ENCODE peak calls at places on chromosomes 5 and 9, in eight cellular contexts. Q is uterus, A is sigmoid colon, F is stomach, M is adrenal gland, K is tibial nerve, W is A549, V is right lobe of liver. S is an unnamed sample.

GRCh38 chr9:127232833-127233549 is 31.6 kb upstream of the GARNL3 start:
- DNase-seq in Q (no peak), A (no peak), F (no peak), M (peak; percentile 51), K (no peak), W (no peak), V (no peak), S (no peak)

GRCh38 chr5:145260670-145261069 is 574.5 kb downstream of the PRELID2 start:
- DNase-seq in Q (no peak), A (no peak), F (no peak), M (no peak), K (no peak), W (no peak), V (no peak), S (no peak)

GRCh38 chr5:107570805-107571531 is 99.8 kb downstream of the EFNA5 start:
- DNase-seq in Q (no peak), A (no peak), F (peak; percentile 31), M (no peak), K (no peak), W (peak; percentile 41), V (no peak), S (peak; percentile 55)

GRCh38 chr9:18235181-18235908 is 238.6 kb upstream of the ADAMTSL1 start:
- DNase-seq in Q (no peak), A (no peak), F (no peak), M (no peak), K (no peak), W (no peak), V (no peak), S (no peak)

GRCh38 chr9:35726876-35727438 is 5.0 kb downstream of the TLN1 start:
- DNase-seq in Q (peak; percentile 62), A (peak; percentile 91), F (no peak), M (peak; percentile 75), K (no peak), W (peak; percentile 49), V (no peak), S (peak; percentile 49)

GRCh38 chr9:72271617-72272478 is 93.2 kb downstream of the ZFAND5 start:
- DNase-seq in Q (peak; percentile 21), A (no peak), F (peak; percentile 37), M (peak; percentile 69), K (no peak), W (peak; percentile 64), V (peak; percentile 57), S (peak; percentile 47)

GRCh38 chr5:135010502-135011354 is 23.3 kb downstream of the PITX1 start:
- DNase-seq in Q (no peak), A (no peak), F (peak; percentile 24), M (no peak), K (no peak), W (no peak), V (no peak), S (no peak)

GRCh38 chr5:56506586-56506985 is 273.5 kb upstream of the ANKRD55 start:
- DNase-seq in Q (no peak), A (no peak), F (no peak), M (no peak), K (no peak), W (peak; percentile 30), V (no peak), S (no peak)

GRCh38 chr5:78760411-78761169 is 112.0 kb upstream of the LHFPL2 start:
- DNase-seq in Q (no peak), A (no peak), F (no peak), M (no peak), K (no peak), W (peak; percentile 27), V (no peak), S (no peak)

GRCh38 chr5:61051267-61051666 is 106.3 kb downstream of the NDUFAF2 start:
- DNase-seq in Q (no peak), A (no peak), F (no peak), M (no peak), K (no peak), W (peak; percentile 17), V (no peak), S (no peak)

GRCh38 chr5:104370523-104370922 is 807.9 kb upstream of the NUDT12 start:
- DNase-seq in Q (no peak), A (no peak), F (no peak), M (no peak), K (no peak), W (no peak), V (no peak), S (no peak)

GRCh38 chr5:76166886-76167576 is 83.8 kb downstream of the SV2C start:
- DNase-seq in Q (no peak), A (no peak), F (no peak), M (no peak), K (no peak), W (no peak), V (no peak), S (no peak)

GRCh38 chr5:145908206-145908945 is 28.0 kb upstream of the SH3RF2 start:
- DNase-seq in Q (no peak), A (no peak), F (no peak), M (no peak), K (no peak), W (peak; percentile 20), V (no peak), S (no peak)

GRCh38 chr5:67089200-67089725 is 107.3 kb downstream of the CD180 start:
- DNase-seq in Q (no peak), A (no peak), F (no peak), M (no peak), K (no peak), W (no peak), V (no peak), S (no peak)

GRCh38 chr5:377326-377981 is 55.9 kb downstream of the AHRR start:
- DNase-seq in Q (peak; percentile 3), A (peak; percentile 56), F (no peak), M (peak; percentile 21), K (no peak), W (no peak), V (peak; percentile 36), S (peak; percentile 3)

GRCh38 chr5:171906171-171906570 is 100.3 kb downstream of the FBXW11 start:
- DNase-seq in Q (no peak), A (no peak), F (no peak), M (no peak), K (no peak), W (no peak), V (no peak), S (no peak)

GRCh38 chr5:77924081-77924480 is 147.9 kb upstream of the TBCA start:
- DNase-seq in Q (no peak), A (no peak), F (no peak), M (no peak), K (no peak), W (no peak), V (no peak), S (no peak)

GRCh38 chr5:27652505-27652904 is 614.1 kb upstream of the CDH9 start:
- DNase-seq in Q (no peak), A (no peak), F (no peak), M (no peak), K (no peak), W (peak; percentile 11), V (no peak), S (no peak)

GRCh38 chr9:3585616-3586015 is 59.8 kb upstream of the RFX3 start:
- DNase-seq in Q (no peak), A (no peak), F (no peak), M (no peak), K (no peak), W (no peak), V (no peak), S (no peak)

GRCh38 chr9:92960561-92961290 is 13.4 kb downstream of the FGD3 start:
- DNase-seq in Q (no peak), A (no peak), F (peak; percentile 11), M (no peak), K (no peak), W (no peak), V (no peak), S (no peak)

GRCh38 chr9:137228968-137229896 is 1.5 kb upstream of the SLC34A3 start:
- DNase-seq in Q (no peak), A (no peak), F (no peak), M (no peak), K (no peak), W (no peak), V (no peak), S (no peak)

GRCh38 chr9:137231313-137232039 is 775 bp downstream of the SLC34A3 start:
- DNase-seq in Q (no peak), A (no peak), F (no peak), M (no peak), K (no peak), W (no peak), V (no peak), S (no peak)

GRCh38 chr9:137232101-137232500 is 1.4 kb downstream of the SLC34A3 start:
- DNase-seq in Q (no peak), A (no peak), F (no peak), M (no peak), K (no peak), W (no peak), V (no peak), S (no peak)

GRCh38 chr9:137229903-137230719 is 590 bp upstream of the SLC34A3 start:
- DNase-seq in Q (no peak), A (no peak), F (no peak), M (no peak), K (no peak), W (no peak), V (no peak), S (no peak)

GRCh38 chr9:137230720-137231207 is at the start of gene SLC34A3:
- DNase-seq in Q (no peak), A (no peak), F (no peak), M (no peak), K (no peak), W (no peak), V (no peak), S (no peak)
- H3K4me1 ChIP-seq in Q (no peaks in the 10 kb centered on the region), A (peaks cover 2% of the 10 kb centered on the region), F (peaks cover 46% of the 10 kb centered on the region), M (no peaks in the 10 kb centered on the region), K (peaks cover 5% of the 10 kb centered on the region), W (peaks cover 41% of the 10 kb centered on the region), V (no peaks in the 10 kb centered on the region), S (peaks cover 27% of the 10 kb centered on the region)

GRCh38 chr9:122888480-122888879 is 16.7 kb downstream of the RC3H2 start:
- DNase-seq in Q (no peak), A (no peak), F (no peak), M (no peak), K (no peak), W (no peak), V (no peak), S (no peak)
- TF ChIP-seq POLR2A in Q (no peak), A (no peak), F (no peak), M (no peak), K (no peak), W (no peak), V (no peak), S (no peak)

DNA sequence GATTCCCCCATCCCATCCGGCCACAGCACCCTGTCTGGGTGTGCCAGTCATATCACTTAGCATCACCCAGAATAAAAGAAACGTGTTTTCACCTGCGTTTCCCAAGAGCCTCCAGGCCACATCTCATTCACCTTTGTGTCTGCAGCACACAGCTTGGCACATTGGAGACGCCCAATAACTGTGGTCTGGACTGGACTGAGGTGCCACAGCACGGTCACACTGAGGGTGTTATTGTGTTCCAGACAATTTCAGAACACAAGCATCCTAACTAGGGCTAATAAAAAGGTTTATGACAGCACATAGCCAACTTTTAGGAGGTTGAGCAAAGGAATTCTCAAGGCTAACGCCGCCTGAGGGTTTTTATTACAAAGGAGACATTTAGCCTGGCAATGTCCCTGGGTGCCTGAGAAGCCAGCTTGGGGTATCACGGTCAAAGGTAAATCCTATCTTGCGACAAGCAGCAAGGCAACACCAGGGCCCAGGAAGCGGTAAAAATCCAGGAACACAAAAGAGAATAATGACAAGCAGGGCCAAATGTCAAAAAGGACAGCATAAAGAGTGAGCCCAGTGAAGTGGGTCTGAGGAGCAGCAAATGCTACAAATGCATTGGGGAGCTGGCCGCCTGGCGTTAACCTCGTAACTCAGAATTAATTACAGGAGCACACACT is 3.4 kb downstream of the EPB41L4B start:
- DNase-seq in Q (no peak), A (no peak), F (no peak), M (no peak), K (no peak), W (no peak), V (no peak), S (peak; percentile 59)
- H3K4me1 ChIP-seq in Q (peaks cover 7% of the 10 kb centered on the region), A (peaks cover 6% of the 10 kb centered on the region), F (peaks cover 66% of the 10 kb centered on the region), M (no peaks in the 10 kb centered on the region), K (peaks cover 43% of the 10 kb centered on the region), W (peaks cover 73% of the 10 kb centered on the region), V (no peaks in the 10 kb centered on the region), S (peaks cover 37% of the 10 kb centered on the region)

GRCh38 chr9:137030528-137030927 is 1.4 kb downstream of the FUT7 start:
- DNase-seq in Q (no peak), A (no peak), F (peak; percentile 39), M (no peak), K (no peak), W (no peak), V (peak; percentile 68), S (no peak)
- TF ChIP-seq POLR2A in Q (no peak), A (no peak), F (no peak), M (no peak), K (no peak), W (no peak), V (no peak), S (no peak)

S was measured in transverse colon.